ENCODE peak calls at places on chromosomes 7 and 10, in five cellular contexts. M is HCT116, I is fibroblast of lung, V is iPS DF 6.9, Q is aorta. L is an unnamed sample.

GRCh38 chr7:102412548-102412947 is 16.4 kb downstream of the PRKRIP1 start:
- DNase-seq in M (no peak), I (peak; percentile 23), V (no peak), Q (no peak), L (peak; percentile 38)

GRCh38 chr10:6163364-6164270 is 39.1 kb upstream of the PFKFB3 start:
- DNase-seq in M (peak; percentile 69), I (peak; percentile 82), V (no peak), Q (peak; percentile 93), L (peak; percentile 91)

GRCh38 chr10:78804356-78805032 is 264.3 kb upstream of the ZMIZ1 start:
- DNase-seq in M (no peak), I (no peak), V (no peak), Q (no peak), L (peak; percentile 57)

GRCh38 chr10:36421999-36422398 is 703.4 kb upstream of the ANKRD30A start:
- DNase-seq in M (no peak), I (no peak), V (no peak), Q (no peak), L (no peak)

GRCh38 chr10:88582411-88582805 is 710 bp downstream of the RNLS start:
- DNase-seq in M (no peak), I (no peak), V (no peak), Q (no peak), L (no peak)

GRCh38 chr10:131915990-131916766 is 15.4 kb downstream of the PPP2R2D start:
- DNase-seq in M (no peak), I (no peak), V (no peak), Q (no peak), L (no peak)

GRCh38 chr7:77270081-77270480 is 70.5 kb upstream of the FGL2 start:
- DNase-seq in M (no peak), I (peak; percentile 39), V (no peak), Q (no peak), L (no peak)

GRCh38 chr10:60739581-60739980 is 38.7 kb upstream of the CDK1 start:
- DNase-seq in M (no peak), I (peak; percentile 60), V (no peak), Q (no peak), L (no peak)

GRCh38 chr7:141978351-141978750 is 4.8 kb upstream of the TAS2R38 start:
- DNase-seq in M (no peak), I (no peak), V (no peak), Q (no peak), L (no peak)

GRCh38 chr10:132404911-132405462 is 8.0 kb downstream of the PWWP2B start:
- DNase-seq in M (no peak), I (no peak), V (no peak), Q (no peak), L (no peak)

GRCh38 chr10:107631876-107632275 is 467.4 kb upstream of the SORCS1 start:
- DNase-seq in M (no peak), I (no peak), V (no peak), Q (no peak), L (no peak)

GRCh38 chr10:48243487-48243886 is 31.0 kb downstream of the FRMPD2 start:
- DNase-seq in M (no peak), I (no peak), V (no peak), Q (no peak), L (no peak)

GRCh38 chr10:126247454-126247975 is 140.8 kb downstream of the ADAM12 start:
- DNase-seq in M (no peak), I (peak; percentile 100), V (no peak), Q (peak; percentile 91), L (peak; percentile 60)

GRCh38 chr7:127208351-127208750 is 44.4 kb downstream of the GRM8 start:
- DNase-seq in M (no peak), I (no peak), V (no peak), Q (no peak), L (no peak)
- H3K27ac ChIP-seq in M (no peak overlapping the region), I (no peak overlapping the region), V (no peak overlapping the region), Q (no peak overlapping the region), L (no peak overlapping the region)

DNA sequence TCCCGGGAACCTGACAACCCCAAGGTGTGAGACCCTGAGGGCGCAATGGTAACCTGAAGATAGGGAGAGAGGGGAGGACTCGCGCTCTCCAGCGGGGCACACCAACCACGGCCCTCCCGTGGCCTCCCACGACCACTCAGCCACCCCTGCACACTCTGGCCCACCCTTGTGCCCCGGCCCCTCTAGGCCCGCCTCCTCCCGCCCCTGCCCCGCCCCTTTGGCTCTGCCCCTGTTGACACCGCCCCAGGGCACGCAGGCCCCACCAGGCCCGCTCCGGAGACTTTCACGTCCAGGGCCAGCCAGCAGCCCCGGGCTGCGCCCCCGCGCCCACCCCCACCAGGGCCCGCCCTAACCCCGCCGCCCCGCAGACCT is 11.0 kb downstream of the ATG9B start:
- DNase-seq in M (no peak), I (no peak), V (no peak), Q (no peak), L (no peak)
- H3K4me3 ChIP-seq in M (no peak overlapping the region), I (no peak overlapping the region), V (peak overlapping the region; percentile 26), Q (no peak overlapping the region), L (peak overlapping the region; percentile 36)

DNA sequence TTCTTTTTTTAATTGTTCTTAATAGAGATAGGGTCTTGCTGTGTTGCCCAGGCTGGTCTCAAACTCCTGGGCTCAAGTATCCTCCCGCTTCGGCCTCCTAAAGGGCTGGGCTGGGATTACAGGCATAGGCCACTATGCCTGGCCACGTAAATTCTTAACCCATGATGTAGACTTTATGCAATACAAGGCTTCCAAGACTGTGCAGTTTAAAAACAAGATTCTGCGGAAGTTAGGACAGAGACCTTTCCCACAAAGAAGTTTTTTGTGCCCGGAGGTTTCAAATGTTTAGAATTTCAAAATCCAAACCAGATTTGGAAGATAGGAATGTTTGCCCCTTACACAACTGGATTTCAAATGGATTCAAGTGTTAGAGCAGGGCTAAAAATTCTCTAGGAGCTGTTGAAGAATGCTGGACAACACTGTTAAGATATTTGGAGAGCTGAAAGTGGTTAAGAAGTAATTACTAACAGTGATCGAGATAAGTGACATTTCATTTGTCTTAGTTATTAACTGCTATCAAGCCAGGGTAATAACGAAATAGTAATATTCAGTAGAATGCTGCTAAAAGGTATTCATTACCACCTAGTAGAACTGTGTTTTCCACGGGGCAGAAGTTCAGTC is 7.4 kb downstream of the APBB1IP start:
- DNase-seq in M (no peak), I (no peak), V (no peak), Q (no peak), L (no peak)
- H3K4me1 ChIP-seq in M (no peaks in the 10 kb centered on the region), I (peaks cover 2% of the 10 kb centered on the region), V (no peaks in the 10 kb centered on the region), Q (no peaks in the 10 kb centered on the region), L (no peaks in the 10 kb centered on the region)

DNA sequence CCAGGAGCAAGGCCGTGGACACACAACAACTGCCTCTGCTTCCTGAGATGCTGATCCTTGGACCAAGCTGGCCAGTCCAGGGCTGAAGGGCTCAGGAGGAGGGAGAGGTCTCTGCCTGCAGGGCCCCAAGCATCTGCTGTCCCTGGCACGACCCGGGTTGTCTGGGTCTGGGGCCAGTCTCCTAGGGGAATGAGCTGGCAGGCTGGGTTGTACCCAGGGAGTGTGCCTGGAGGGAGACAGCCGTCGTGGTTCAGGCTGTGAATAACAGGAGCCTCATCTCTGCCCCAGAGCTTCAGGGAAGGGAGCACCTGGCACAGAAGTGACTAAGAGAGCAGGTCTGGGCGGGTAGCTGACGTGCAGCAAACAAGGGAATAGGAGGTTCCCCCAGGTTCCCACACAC is 17.9 kb upstream of the SERPINE1 start:
- DNase-seq in M (no peak), I (no peak), V (no peak), Q (no peak), L (no peak)
- H3K27ac ChIP-seq in M (no peak overlapping the region), I (no peak overlapping the region), V (no peak overlapping the region), Q (no peak overlapping the region), L (no peak overlapping the region)

DNA sequence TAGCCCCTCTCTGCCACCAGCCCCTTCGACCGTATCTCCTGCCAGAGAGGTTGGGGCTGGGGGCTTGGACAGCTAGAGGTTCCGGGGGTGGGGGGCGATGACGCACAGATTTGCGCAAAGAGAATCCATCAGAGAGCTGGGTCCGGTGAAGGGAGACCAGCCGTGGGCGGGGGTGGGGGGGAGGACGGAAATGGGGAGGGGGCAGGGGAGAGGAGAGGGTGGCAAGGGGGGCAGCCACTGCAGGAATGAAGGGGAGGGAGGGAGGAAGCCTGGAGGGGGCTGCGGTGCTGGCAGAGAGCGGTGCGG is 1.2 kb upstream of the VGF start:
- DNase-seq in M (no peak), I (no peak), V (no peak), Q (no peak), L (no peak)
- H3K4me3 ChIP-seq in M (peak overlapping the region; percentile 78), I (no peak overlapping the region), V (peak overlapping the region; percentile 16), Q (no peak overlapping the region), L (no peak overlapping the region)

GRCh38 chr7:92629779-92630178 is 39.6 kb upstream of the FAM133B start:
- DNase-seq in M (no peak), I (no peak), V (no peak), Q (no peak), L (no peak)

GRCh38 chr7:92631067-92631829 is 41.1 kb upstream of the FAM133B start:
- DNase-seq in M (no peak), I (no peak), V (no peak), Q (no peak), L (no peak)

GRCh38 chr7:92633211-92633906 is 43.2 kb upstream of the FAM133B start:
- DNase-seq in M (peak; percentile 66), I (peak; percentile 98), V (no peak), Q (no peak), L (no peak)

GRCh38 chr7:92632791-92633190 is 42.6 kb upstream of the FAM133B start:
- DNase-seq in M (no peak), I (no peak), V (no peak), Q (no peak), L (no peak)

DNA sequence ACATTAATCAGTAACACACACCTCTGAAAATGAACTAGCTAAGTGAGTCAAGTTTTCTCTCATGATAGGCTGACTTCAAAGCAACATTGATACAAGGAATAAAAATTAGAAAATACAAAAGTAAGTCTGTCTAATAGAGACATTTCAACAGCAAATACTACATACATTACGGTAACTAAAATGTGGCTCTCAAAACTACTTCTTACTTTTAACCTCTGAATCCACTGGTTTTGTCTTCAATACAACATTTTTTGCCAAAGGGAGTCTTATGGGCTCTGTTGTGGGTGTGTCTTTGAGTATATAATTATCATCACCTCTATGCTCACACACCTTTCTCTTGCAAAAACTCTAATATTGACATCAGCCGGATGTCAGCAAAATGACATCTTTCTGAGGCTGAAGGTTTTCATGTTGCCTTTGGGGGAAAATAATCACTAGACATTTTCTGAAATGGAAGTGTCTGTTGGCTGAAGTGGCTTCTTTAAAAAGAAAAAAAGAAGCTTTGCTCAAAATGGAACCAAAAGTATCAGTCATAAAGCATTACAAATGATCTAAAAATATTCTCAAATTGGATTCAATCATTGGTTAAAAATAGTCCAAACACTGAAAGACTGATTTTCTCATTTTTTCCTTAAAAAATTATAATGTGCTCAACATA is 41.8 kb upstream of the FAM133B start:
- DNase-seq in M (no peak), I (no peak), V (no peak), Q (no peak), L (no peak)
- H3K4me1 ChIP-seq in M (peaks cover 49% of the 10 kb centered on the region), I (peaks cover 9% of the 10 kb centered on the region), V (no peaks in the 10 kb centered on the region), Q (no peaks in the 10 kb centered on the region), L (peaks cover 57% of the 10 kb centered on the region)

GRCh38 chr7:47479821-47480575 is 101.9 kb downstream of the TNS3 start:
- DNase-seq in M (no peak), I (no peak), V (no peak), Q (peak; percentile 52), L (no peak)
- H3K27ac ChIP-seq in M (no peak overlapping the region), I (no peak overlapping the region), V (no peak overlapping the region), Q (peak overlapping the region; percentile 53), L (peak overlapping the region; percentile 89)

DNA sequence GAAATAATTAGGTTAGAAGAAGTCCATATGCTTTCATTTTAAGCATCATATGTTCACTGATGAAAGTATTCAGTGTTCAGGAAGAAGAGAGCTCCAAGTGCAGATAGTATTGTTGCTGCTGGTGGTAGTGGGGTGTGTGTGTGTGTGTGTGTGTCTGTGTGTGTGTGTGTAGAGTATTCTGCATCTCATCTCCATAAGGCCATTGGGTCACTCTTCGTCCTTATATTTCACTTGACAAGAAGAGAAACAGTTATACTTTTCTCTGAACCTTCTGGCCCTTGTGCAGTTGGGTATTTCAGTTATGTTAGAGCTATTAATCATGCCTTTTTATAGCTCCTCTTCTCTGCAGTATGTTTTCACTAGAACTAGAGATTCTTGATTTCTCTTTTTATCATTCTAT is 26.2 kb downstream of the ADAM22 start:
- DNase-seq in M (no peak), I (no peak), V (no peak), Q (no peak), L (no peak)
- H3K4me3 ChIP-seq in M (no peak overlapping the region), I (no peak overlapping the region), V (no peak overlapping the region), Q (no peak overlapping the region), L (no peak overlapping the region)